ENCODE peak calls at places on chromosome 2, in nine cellular contexts. L, S, W, Z, T, C, K, G and J are unnamed samples.

GRCh38 chr2:37645836-37646235 is 25.6 kb downstream of the CDC42EP3 start:
- DNase-seq in L (no peak), S (no peak), W (no peak), Z (no peak), T (no peak), C (no peak), K (no peak), G (no peak), J (no peak)

GRCh38 chr2:223692227-223692947 is 90.2 kb upstream of the SCG2 start:
- DNase-seq in L (peak; percentile 66), S (peak; percentile 51), W (peak; percentile 72), Z (no peak), T (no peak), C (peak; percentile 23), K (no peak), G (peak; percentile 59), J (no peak)

GRCh38 chr2:178072000-178072382 is 586 bp downstream of the PDE11A start:
- DNase-seq in L (no peak), S (no peak), W (no peak), Z (no peak), T (no peak), C (no peak), K (no peak), G (no peak), J (no peak)

GRCh38 chr2:232336956-232337700 is 41.4 kb upstream of the ALPP start:
- DNase-seq in L (no peak), S (no peak), W (no peak), Z (peak; percentile 12), T (no peak), C (no peak), K (no peak), G (no peak), J (peak; percentile 34)

GRCh38 chr2:19868705-19869550 is 32.9 kb downstream of the TTC32 start:
- DNase-seq in L (no peak), S (no peak), W (peak; percentile 19), Z (peak; percentile 81), T (no peak), C (no peak), K (no peak), G (peak; percentile 35), J (peak; percentile 61)

GRCh38 chr2:48122166-48122565 is 215.9 kb upstream of the FBXO11 start:
- DNase-seq in L (no peak), S (no peak), W (no peak), Z (no peak), T (no peak), C (no peak), K (no peak), G (no peak), J (no peak)

GRCh38 chr2:229340086-229340760 is 69.1 kb upstream of the PID1 start:
- DNase-seq in L (no peak), S (no peak), W (no peak), Z (no peak), T (no peak), C (no peak), K (no peak), G (no peak), J (no peak)

GRCh38 chr2:39431592-39432316 is 5.3 kb downstream of the MAP4K3 start:
- DNase-seq in L (no peak), S (no peak), W (peak; percentile 76), Z (no peak), T (no peak), C (no peak), K (no peak), G (no peak), J (no peak)

GRCh38 chr2:238552226-238552625 is 125.5 kb downstream of the ASB1 start:
- DNase-seq in L (no peak), S (no peak), W (no peak), Z (no peak), T (no peak), C (no peak), K (no peak), G (no peak), J (no peak)

GRCh38 chr2:118509319-118510016 is 338.0 kb downstream of the EN1 start:
- DNase-seq in L (no peak), S (no peak), W (no peak), Z (no peak), T (no peak), C (no peak), K (no peak), G (no peak), J (no peak)

GRCh38 chr2:23905155-23905554 is 21.8 kb downstream of the ATAD2B start:
- DNase-seq in L (no peak), S (no peak), W (no peak), Z (no peak), T (no peak), C (no peak), K (no peak), G (peak; percentile 73), J (no peak)

GRCh38 chr2:232139171-232139594 is 177.7 kb downstream of the DIS3L2 start:
- DNase-seq in L (no peak), S (no peak), W (no peak), Z (peak; percentile 31), T (no peak), C (no peak), K (no peak), G (no peak), J (no peak)

GRCh38 chr2:95022309-95023221 is 2.9 kb upstream of the MAL start:
- DNase-seq in L (peak; percentile 79), S (peak; percentile 15), W (peak; percentile 33), Z (peak; percentile 91), T (peak; percentile 13), C (peak; percentile 72), K (peak; percentile 72), G (peak; percentile 85), J (peak; percentile 72)

GRCh38 chr2:177675256-177676220 is 283.0 kb downstream of the AGPS start:
- DNase-seq in L (no peak), S (no peak), W (no peak), Z (no peak), T (no peak), C (peak; percentile 4), K (no peak), G (no peak), J (no peak)

GRCh38 chr2:129069875-129070594 is 751.4 kb upstream of the HS6ST1 start:
- DNase-seq in L (no peak), S (no peak), W (no peak), Z (no peak), T (no peak), C (no peak), K (no peak), G (no peak), J (no peak)

GRCh38 chr2:30410217-30410616 is 36.8 kb upstream of the LCLAT1 start:
- DNase-seq in L (no peak), S (no peak), W (peak; percentile 62), Z (no peak), T (peak; percentile 36), C (no peak), K (no peak), G (peak; percentile 92), J (peak; percentile 10)

GRCh38 chr2:23411752-23412431 is 26.9 kb downstream of the KLHL29 start:
- DNase-seq in L (no peak), S (no peak), W (peak; percentile 74), Z (no peak), T (peak; percentile 76), C (no peak), K (no peak), G (peak; percentile 67), J (no peak)

GRCh38 chr2:40105593-40105992 is 326.5 kb upstream of the THUMPD2 start:
- DNase-seq in L (no peak), S (no peak), W (no peak), Z (no peak), T (no peak), C (no peak), K (no peak), G (peak; percentile 29), J (no peak)

GRCh38 chr2:96842600-96842999 is 1.2 kb downstream of the ANKRD23 start:
- DNase-seq in L (no peak), S (no peak), W (no peak), Z (no peak), T (no peak), C (no peak), K (no peak), G (no peak), J (no peak)

GRCh38 chr2:190188289-190188688 is 125.8 kb upstream of the MSTN start:
- DNase-seq in L (no peak), S (no peak), W (no peak), Z (no peak), T (no peak), C (no peak), K (no peak), G (peak; percentile 61), J (no peak)

GRCh38 chr2:63737085-63737701 is 104.5 kb upstream of the UGP2 start:
- DNase-seq in L (no peak), S (no peak), W (peak; percentile 32), Z (no peak), T (no peak), C (no peak), K (no peak), G (no peak), J (no peak)

GRCh38 chr2:207397917-207398655 is 131.7 kb upstream of the CREB1 start:
- DNase-seq in L (no peak), S (no peak), W (no peak), Z (no peak), T (no peak), C (no peak), K (no peak), G (no peak), J (no peak)

GRCh38 chr2:197915548-197916265 is 111.3 kb downstream of the PLCL1 start:
- DNase-seq in L (no peak), S (no peak), W (peak; percentile 98), Z (no peak), T (peak; percentile 49), C (no peak), K (no peak), G (no peak), J (no peak)

GRCh38 chr2:53755022-53755630 is 12.5 kb upstream of the CHAC2 start:
- DNase-seq in L (no peak), S (no peak), W (peak; percentile 18), Z (no peak), T (no peak), C (no peak), K (no peak), G (no peak), J (no peak)